ENCODE peak calls at places on chromosomes 13 and 19, in seven cellular contexts. B is heart right ventricle; Y is esophagus squamous epithelium; C is CD8-positive, alpha-beta T cell; N is tibial nerve; T is adrenal gland; F is ovary. U is an unnamed sample.

GRCh38 chr13:20099319-20099718 is 61.5 kb downstream of the GJA3 start:
- DNase-seq in B (no peak), N (no peak), T (no peak), Y (no peak), C (no peak), F (no peak), U (no peak)

GRCh38 chr19:13984875-13985741 is 21.0 kb downstream of the RFX1 start:
- DNase-seq in T (no peak), N (no peak), F (no peak), C (no peak), B (no peak), Y (no peak), U (no peak)

GRCh38 chr13:23609414-23610186 is 39.4 kb downstream of the TNFRSF19 start:
- DNase-seq in C (no peak), T (peak; percentile 51), N (peak; percentile 38), B (no peak), F (peak; percentile 47), Y (no peak), U (peak; percentile 47)

GRCh38 chr19:13143135-13143534 is 7.0 kb downstream of the STX10 start:
- DNase-seq in T (no peak), F (no peak), N (no peak), B (no peak), C (no peak), Y (no peak), U (no peak)

GRCh38 chr13:94305463-94305862 is 174.0 kb downstream of the DCT start:
- DNase-seq in N (peak; percentile 39), F (no peak), Y (no peak), B (no peak), T (peak; percentile 52), C (no peak), U (peak; percentile 39)

GRCh38 chr19:29487432-29487831 is 38.4 kb upstream of the VSTM2B start:
- DNase-seq in B (no peak), Y (no peak), T (no peak), C (peak; percentile 29), N (no peak), F (no peak), U (no peak)

GRCh38 chr19:44525721-44526430 is 3.6 kb downstream of the CEACAM20 start:
- DNase-seq in F (no peak), T (no peak), C (no peak), N (no peak), B (no peak), Y (no peak), U (no peak)

GRCh38 chr13:69935043-69935442 is 172.6 kb upstream of the ATXN8OS start:
- DNase-seq in Y (no peak), N (no peak), T (no peak), B (no peak), F (no peak), C (no peak), U (no peak)

GRCh38 chr19:10724573-10725071 is 6.7 kb downstream of the DNM2 start:
- DNase-seq in N (no peak), Y (no peak), F (no peak), C (no peak), T (no peak), B (no peak), U (no peak)

GRCh38 chr13:108342369-108343289 is 73.1 kb downstream of the TNFSF13B start:
- DNase-seq in C (no peak), B (no peak), T (no peak), F (no peak), N (no peak), Y (no peak), U (no peak)

GRCh38 chr19:30710721-30711120 is 338.5 kb downstream of the ZNF536 start:
- DNase-seq in N (no peak), B (no peak), C (no peak), T (no peak), Y (no peak), F (no peak), U (no peak)

GRCh38 chr19:5145521-5146511 is 176.9 kb downstream of the KDM4B start:
- DNase-seq in Y (no peak), C (no peak), N (no peak), F (no peak), T (peak; percentile 9), B (peak; percentile 12), U (peak; percentile 59)

GRCh38 chr13:36358352-36358751 is 12.2 kb upstream of the SPART start:
- DNase-seq in C (no peak), Y (no peak), B (no peak), F (no peak), N (no peak), T (no peak), U (no peak)

GRCh38 chr13:36357692-36358091 is 11.5 kb upstream of the SPART start:
- DNase-seq in C (no peak), Y (no peak), F (peak; percentile 80), N (peak; percentile 84), B (no peak), T (peak; percentile 19), U (peak; percentile 75)

GRCh38 chr13:36356058-36356457 is 9.9 kb upstream of the SPART start:
- DNase-seq in C (no peak), N (no peak), Y (no peak), F (no peak), T (no peak), B (no peak), U (no peak)

GRCh38 chr13:36355632-36356031 is 9.4 kb upstream of the SPART start:
- DNase-seq in B (no peak), F (no peak), C (no peak), T (no peak), N (no peak), Y (no peak), U (no peak)

GRCh38 chr13:36357231-36357630 is 11.0 kb upstream of the SPART start:
- DNase-seq in Y (no peak), F (no peak), T (no peak), N (no peak), C (no peak), B (no peak), U (no peak)
- H3K4me3 ChIP-seq in Y (no peak overlapping the region), F (no peak overlapping the region), T (no peak overlapping the region), N (no peak overlapping the region), C (no peak overlapping the region), B (no peak overlapping the region), U (no peak overlapping the region)

GRCh38 chr13:32255744-32256120 is 59.4 kb downstream of the ZAR1L start:
- DNase-seq in B (no peak), T (no peak), C (no peak), N (no peak), F (no peak), Y (no peak), U (no peak)
- H3K27ac ChIP-seq in B (peak overlapping the region; percentile 80), T (no peak overlapping the region), C (no peak overlapping the region), N (no peak overlapping the region), F (no peak overlapping the region), Y (peak overlapping the region; percentile 28), U (peak overlapping the region; percentile 74)

DNA sequence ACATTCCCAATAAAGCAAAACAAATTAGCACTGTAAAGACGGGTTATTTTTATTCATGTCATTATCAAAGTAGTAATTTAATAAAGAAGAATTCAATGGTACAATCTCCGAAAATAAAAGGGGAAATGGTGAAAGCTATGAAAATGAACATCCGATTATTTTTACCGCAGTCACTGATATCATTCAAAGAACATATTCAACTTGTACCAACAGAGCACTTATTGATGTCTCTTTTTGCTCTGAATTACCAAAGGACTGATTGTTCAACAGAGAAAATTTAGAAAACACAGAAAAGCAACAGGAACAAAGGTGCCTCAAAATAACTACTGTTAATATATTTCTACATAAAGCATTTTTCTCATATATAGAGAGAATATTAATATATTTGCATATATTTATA is 119.4 kb downstream of the DIAPH3 start:
- DNase-seq in C (no peak), F (no peak), T (no peak), N (no peak), Y (no peak), B (no peak), U (no peak)
- H3K4me3 ChIP-seq in C (no peak overlapping the region), F (no peak overlapping the region), T (no peak overlapping the region), N (no peak overlapping the region), Y (no peak overlapping the region), B (no peak overlapping the region), U (no peak overlapping the region)

GRCh38 chr19:16373079-16373478 is 48.5 kb downstream of the KLF2 start:
- DNase-seq in Y (no peak), C (no peak), T (no peak), B (no peak), F (peak; percentile 52), N (no peak), U (no peak)

GRCh38 chr19:16369664-16370576 is 45.3 kb downstream of the KLF2 start:
- DNase-seq in F (peak; percentile 34), Y (no peak), C (peak; percentile 84), N (no peak), T (no peak), B (no peak), U (no peak)

GRCh38 chr19:16372065-16372915 is 47.7 kb downstream of the KLF2 start:
- DNase-seq in Y (no peak), C (no peak), T (no peak), F (peak; percentile 51), B (no peak), N (no peak), U (no peak)

GRCh38 chr19:16370671-16371391 is 46.2 kb downstream of the KLF2 start:
- DNase-seq in C (peak; percentile 67), B (no peak), N (no peak), F (peak; percentile 30), Y (no peak), T (no peak), U (no peak)

DNA sequence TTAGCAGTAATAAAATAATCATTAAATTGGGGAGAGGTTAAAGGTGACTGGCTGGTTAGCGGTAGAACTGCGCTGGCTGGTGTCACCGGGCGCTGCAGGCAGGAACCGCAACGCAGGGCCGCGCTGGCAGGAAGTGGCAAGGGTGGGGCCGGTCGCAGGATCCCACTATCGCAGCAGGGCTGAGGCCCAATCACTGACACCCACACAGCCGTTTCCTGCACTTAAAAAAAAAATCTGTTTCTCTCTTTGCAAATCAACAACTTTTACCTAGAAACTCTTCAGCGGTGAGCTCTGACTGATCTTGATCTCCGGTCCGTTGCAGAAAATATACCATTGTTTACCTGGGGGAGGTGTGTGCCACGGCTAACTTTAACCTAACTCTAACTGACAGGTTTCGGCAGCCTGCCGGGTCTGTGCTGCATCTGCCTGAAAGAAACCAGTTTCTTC is 46.9 kb downstream of the KLF2 start:
- DNase-seq in T (no peak), N (no peak), C (peak; percentile 94), Y (peak; percentile 58), B (peak; percentile 69), F (peak; percentile 48), U (no peak)
- H3K27ac ChIP-seq in T (no peak overlapping the region), N (peak overlapping the region; percentile 69), C (peak overlapping the region; percentile 95), Y (no peak overlapping the region), B (no peak overlapping the region), F (peak overlapping the region; percentile 88), U (no peak overlapping the region)

DNA sequence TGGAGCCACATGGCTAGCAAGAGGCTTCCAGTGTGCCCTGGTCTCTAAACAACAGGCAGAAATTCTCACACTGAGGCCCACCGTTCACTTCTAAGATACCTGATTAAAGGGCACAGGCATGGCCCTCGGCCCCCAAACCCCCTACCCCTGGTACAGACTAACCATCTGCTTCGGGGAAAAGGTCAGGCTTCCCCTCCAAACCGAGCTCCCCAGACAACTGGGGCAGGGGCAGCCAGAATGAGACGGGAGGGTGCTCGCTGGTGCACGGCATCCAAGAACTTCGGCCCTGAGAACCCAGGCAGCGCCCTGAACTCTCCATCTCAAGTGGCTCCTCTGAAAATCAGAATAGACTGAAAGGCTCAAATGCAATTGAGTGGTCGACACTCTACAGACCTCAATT is 5.6 kb downstream of the PPP6R1 start:
- DNase-seq in T (no peak), C (no peak), F (no peak), Y (no peak), B (no peak), N (no peak), U (no peak)
- H3K4me3 ChIP-seq in T (no peak overlapping the region), C (peak overlapping the region; percentile 74), F (no peak overlapping the region), Y (no peak overlapping the region), B (no peak overlapping the region), N (no peak overlapping the region), U (no peak overlapping the region)

U was measured in tibial artery.